ENCODE peak calls at places on chromosomes 13 and 19, in six cellular contexts. V is ELF-1; U is HFFc6; T is kidney tubule cell; Q is stimulated activated CD4-positive, alpha-beta T cell treated with anti-CD3 and anti-CD28 coated beads, Interleukin-1b, Interleukin-23, amount 100 ng/mL, for 1 hour; L is stimulated activated CD8-positive, alpha-beta memory T cell treated with anti-CD3 and anti-CD28 coated beads, Interleukin-4, amount 100 ng/mL, for 24 hours. F is an unnamed sample.

GRCh38 chr19:21569497-21569870 is 64.1 kb downstream of the ZNF429 start:
- DNase-seq in V (no peak), U (no peak), T (peak; percentile 67), Q (peak; percentile 21), L (no peak), F (no peak)

GRCh38 chr13:36454962-36455361 is 22.7 kb downstream of the CCNA1 start:
- DNase-seq in V (no peak), U (no peak), T (no peak), Q (no peak), L (no peak), F (no peak)

GRCh38 chr13:113995051-113995601 is 21.2 kb upstream of the C13orf46 start:
- DNase-seq in V (no peak), U (no peak), T (no peak), Q (no peak), L (no peak), F (no peak)

GRCh38 chr19:2770055-2771013 is 12.7 kb downstream of the SGTA start:
- DNase-seq in V (no peak), U (no peak), T (no peak), Q (no peak), L (no peak), F (no peak)

GRCh38 chr13:43227721-43228120 is 204.3 kb downstream of the DNAJC15 start:
- DNase-seq in V (no peak), U (peak; percentile 33), T (no peak), Q (no peak), L (no peak), F (no peak)

GRCh38 chr19:51140441-51140840 is 1.7 kb upstream of the SIGLEC7 start:
- DNase-seq in V (no peak), U (no peak), T (no peak), Q (no peak), L (no peak), F (no peak)

GRCh38 chr19:33477781-33478180 is 43.8 kb downstream of the PEPD start:
- DNase-seq in V (no peak), U (no peak), T (no peak), Q (no peak), L (no peak), F (no peak)

GRCh38 chr13:53683146-53683545 is 654.5 kb downstream of the OLFM4 start:
- DNase-seq in V (no peak), U (no peak), T (no peak), Q (no peak), L (no peak), F (no peak)